ENCODE peak calls at places on chromosomes 6 and 20, in five cellular contexts. M is right lobe of liver, S is HT1080, O is hepatocyte, I is skeletal muscle cell. R is an unnamed sample.

GRCh38 chr20:54681869-54682268 is 206.5 kb downstream of the DOK5 start:
- DNase-seq in M (no peak), S (no peak), O (no peak), I (no peak), R (no peak)

GRCh38 chr20:50230184-50230583 is 39.6 kb downstream of the CEBPB start:
- DNase-seq in M (no peak), S (no peak), O (no peak), I (no peak), R (no peak)

GRCh38 chr6:70413829-70414494 is 654 bp downstream of the FAM135A start:
- DNase-seq in M (no peak), S (peak), O (no peak), I (no peak), R (peak)

GRCh38 chr20:61917459-61917858 is 148.2 kb downstream of the TAF4 start:
- DNase-seq in M (no peak), S (no peak), O (no peak), I (no peak), R (no peak)

GRCh38 chr20:5221078-5221430 is 94.2 kb downstream of the CDS2 start:
- DNase-seq in M (no peak), S (no peak), O (no peak), I (no peak), R (no peak)

GRCh38 chr20:50523552-50524167 is 13.5 kb downstream of the PTPN1 start:
- DNase-seq in M (no peak), S (no peak), O (no peak), I (no peak), R (no peak)

GRCh38 chr20:16013631-16014030 is 559.6 kb downstream of the KIF16B start:
- DNase-seq in M (no peak), S (no peak), O (no peak), I (no peak), R (no peak)

GRCh38 chr6:18122128-18123093 is at the start of gene NHLRC1:
- DNase-seq in M (peak), S (peak), O (peak), I (peak), R (peak)

GRCh38 chr6:34901930-34902329 is 12.9 kb downstream of the ANKS1A start:
- DNase-seq in M (no peak), S (no peak), O (no peak), I (no peak), R (no peak)

GRCh38 chr6:83514877-83515466 is 2.6 kb downstream of the PRSS35 start:
- DNase-seq in M (no peak), S (peak), O (peak), I (no peak), R (no peak)

GRCh38 chr6:107114872-107115694 is at the start of gene BEND3:
- DNase-seq in M (peak), S (no peak), O (peak), I (no peak), R (peak)

GRCh38 chr6:75215291-75215690 is 9.4 kb upstream of the COL12A1 start:
- DNase-seq in M (no peak), S (no peak), O (no peak), I (no peak), R (no peak)

GRCh38 chr6:159533568-159533967 is 159.5 kb downstream of the SOD2 start:
- DNase-seq in M (no peak), S (no peak), O (no peak), I (no peak), R (no peak)

GRCh38 chr6:55524441-55524840 is 54.6 kb downstream of the HMGCLL1 start:
- DNase-seq in M (no peak), S (no peak), O (no peak), I (no peak), R (no peak)

GRCh38 chr6:102766946-102767345 is 1373.4 kb downstream of the GRIK2 start:
- DNase-seq in M (no peak), S (peak), O (no peak), I (peak), R (no peak)

R was measured in islet precursor cell.